ENCODE peak calls at places on chromosomes 13 and 19, in seven cellular contexts. J, C, W, Z, U, H and E are unnamed samples.

GRCh38 chr19:42246143-42246868 is 3.9 kb upstream of the GSK3A start:
- DNase-seq in H (no peak), C (peak; percentile 94), Z (peak; percentile 74), U (no peak), W (peak; percentile 48), J (no peak), E (no peak)

GRCh38 chr19:1690570-1691307 is 38.3 kb upstream of the TCF3 start:
- DNase-seq in J (no peak), Z (peak; percentile 90), C (no peak), H (no peak), W (peak; percentile 98), U (no peak), E (no peak)

GRCh38 chr13:41652735-41653361 is 195.5 kb downstream of the RGCC start:
- DNase-seq in W (peak; percentile 11), Z (peak; percentile 60), U (peak; percentile 23), J (no peak), C (peak; percentile 7), H (peak; percentile 62), E (no peak)

GRCh38 chr19:34426096-34426661 is 2.0 kb upstream of the UBA2 start:
- DNase-seq in J (no peak), W (no peak), C (no peak), H (no peak), U (no peak), Z (no peak), E (no peak)

GRCh38 chr19:33774751-33775150 is 21.9 kb upstream of the KCTD15 start:
- DNase-seq in Z (no peak), W (no peak), U (no peak), J (no peak), C (no peak), H (no peak), E (no peak)

GRCh38 chr13:111318396-111318795 is 2.0 kb upstream of the TEX29 start:
- DNase-seq in Z (no peak), J (no peak), U (no peak), H (no peak), W (no peak), C (no peak), E (no peak)

GRCh38 chr13:73411067-73411809 is 352.4 kb downstream of the KLF5 start:
- DNase-seq in U (peak; percentile 77), C (no peak), J (no peak), W (no peak), Z (no peak), H (no peak), E (no peak)

GRCh38 chr19:54252243-54252642 is 4.8 kb downstream of the LILRB5 start:
- DNase-seq in C (no peak), Z (no peak), W (no peak), H (no peak), U (no peak), J (no peak), E (no peak)

GRCh38 chr13:59865398-59865797 is 298.3 kb downstream of the DIAPH3 start:
- DNase-seq in U (no peak), H (no peak), C (no peak), Z (no peak), J (no peak), W (no peak), E (no peak)

GRCh38 chr19:10701955-10702307 is 692 bp downstream of the QTRT1 start:
- DNase-seq in C (no peak), W (peak; percentile 70), J (no peak), Z (peak; percentile 82), H (peak; percentile 56), U (no peak), E (no peak)

GRCh38 chr19:39038098-39038497 is 5.7 kb upstream of the FBXO27 start:
- DNase-seq in Z (peak; percentile 71), H (peak; percentile 61), W (peak; percentile 76), J (no peak), C (peak; percentile 99), U (peak; percentile 37), E (no peak)

GRCh38 chr19:44687898-44688297 is 11.1 kb upstream of the CEACAM16 start:
- DNase-seq in Z (no peak), W (no peak), H (no peak), J (no peak), U (no peak), C (no peak), E (no peak)

GRCh38 chr19:44686896-44687295 is 12.1 kb upstream of the CEACAM16 start:
- DNase-seq in H (no peak), J (no peak), Z (no peak), W (no peak), C (no peak), U (no peak), E (no peak)

GRCh38 chr19:44684892-44685847 is 13.8 kb upstream of the CEACAM16 start:
- DNase-seq in Z (no peak), W (peak; percentile 24), H (peak; percentile 37), C (peak; percentile 95), U (peak; percentile 95), J (no peak), E (no peak)

GRCh38 chr19:44683434-44684210 is 12.3 kb downstream of the CEACAM19 start:
- DNase-seq in Z (no peak), J (no peak), H (no peak), C (no peak), U (no peak), W (no peak), E (no peak)

DNA sequence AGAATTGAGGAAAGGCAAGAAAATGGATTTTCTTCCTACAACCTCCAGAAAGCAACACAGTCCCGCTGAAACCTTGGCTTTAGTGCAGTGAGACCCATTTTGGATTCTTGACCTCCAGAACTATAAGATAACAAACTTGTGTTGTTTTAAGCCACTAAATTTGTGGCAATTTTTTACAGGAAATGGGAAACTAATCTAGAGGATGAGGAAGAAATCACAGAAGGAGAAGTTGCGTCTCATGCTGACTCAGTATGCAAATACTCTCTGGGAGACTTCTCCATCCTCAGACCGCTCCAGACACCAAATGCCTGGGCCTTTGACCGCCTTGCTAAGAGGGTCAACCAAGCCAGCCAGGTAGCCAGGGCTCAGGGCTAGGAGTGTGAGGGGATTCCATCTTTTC is 13.1 kb upstream of the CEACAM16 start:
- DNase-seq in U (no peak), C (peak; percentile 60), W (no peak), H (no peak), J (no peak), Z (no peak), E (no peak)
- TF ChIP-seq REST in U (no peak), C (no peak), W (no peak), H (no peak), J (no peak), Z (no peak), E (no peak)

GRCh38 chr13:113792821-113793717 is 34.0 kb downstream of the TMEM255B start:
- DNase-seq in H (no peak), J (no peak), W (no peak), Z (no peak), U (no peak), C (no peak), E (no peak)

GRCh38 chr13:113794764-113795173 is 35.7 kb downstream of the TMEM255B start:
- DNase-seq in W (no peak), H (no peak), U (no peak), C (no peak), Z (no peak), J (no peak), E (no peak)

GRCh38 chr13:113794086-113794485 is 35.1 kb downstream of the TMEM255B start:
- DNase-seq in Z (no peak), C (no peak), W (no peak), H (no peak), J (no peak), U (no peak), E (no peak)

GRCh38 chr13:113792236-113792770 is 33.3 kb downstream of the TMEM255B start:
- DNase-seq in J (no peak), U (no peak), Z (no peak), H (no peak), C (no peak), W (no peak), E (no peak)

DNA sequence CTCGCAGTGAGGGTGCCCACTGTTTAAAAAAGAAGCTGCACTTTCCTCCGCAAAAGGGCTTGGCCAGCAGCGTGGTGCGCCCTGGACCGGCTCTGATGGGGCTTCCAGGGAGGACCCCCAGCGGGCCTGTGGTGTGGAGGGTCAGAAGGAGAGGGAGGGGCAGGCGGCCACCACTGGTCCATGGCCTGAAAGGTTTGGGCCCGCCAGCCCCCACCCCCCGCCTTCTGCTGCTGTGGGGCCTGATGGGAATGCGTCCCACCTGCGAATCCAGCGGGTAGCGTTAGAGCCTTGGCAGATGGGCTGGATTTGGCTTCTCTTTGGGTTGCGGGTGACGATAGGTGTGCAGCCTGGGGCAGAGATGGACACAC is 34.7 kb downstream of the TMEM255B start:
- DNase-seq in Z (no peak), H (no peak), J (no peak), C (no peak), W (no peak), U (no peak), E (no peak)
- H3K9me3 ChIP-seq in Z (no peaks in the 10 kb centered on the region), H (no peaks in the 10 kb centered on the region), J (no peaks in the 10 kb centered on the region), C (no peaks in the 10 kb centered on the region), W (no peaks in the 10 kb centered on the region), U (no peaks in the 10 kb centered on the region), E (no peaks in the 10 kb centered on the region)

GRCh38 chr19:19039901-19040300 is 6.5 kb downstream of the ARMC6 start:
- DNase-seq in H (no peak), W (no peak), U (no peak), C (no peak), J (no peak), Z (no peak), E (no peak)

GRCh38 chr19:19042732-19043274 is 9.4 kb downstream of the ARMC6 start:
- DNase-seq in C (no peak), W (peak; percentile 4), Z (no peak), U (no peak), H (no peak), J (no peak), E (no peak)

GRCh38 chr19:19043481-19043880 is 10.1 kb downstream of the ARMC6 start:
- DNase-seq in J (no peak), W (no peak), H (no peak), Z (no peak), C (no peak), U (no peak), E (no peak)

GRCh38 chr19:19043881-19044280 is 10.5 kb downstream of the ARMC6 start:
- DNase-seq in Z (no peak), C (no peak), H (no peak), W (no peak), U (no peak), J (no peak), E (no peak)

GRCh38 chr19:19040417-19040816 is 7.0 kb downstream of the ARMC6 start:
- DNase-seq in C (no peak), W (no peak), Z (no peak), J (no peak), H (peak; percentile 76), U (no peak), E (no peak)
- TF ChIP-seq REST in C (no peak), W (no peak), Z (no peak), J (no peak), H (no peak), U (no peak), E (no peak)

DNA sequence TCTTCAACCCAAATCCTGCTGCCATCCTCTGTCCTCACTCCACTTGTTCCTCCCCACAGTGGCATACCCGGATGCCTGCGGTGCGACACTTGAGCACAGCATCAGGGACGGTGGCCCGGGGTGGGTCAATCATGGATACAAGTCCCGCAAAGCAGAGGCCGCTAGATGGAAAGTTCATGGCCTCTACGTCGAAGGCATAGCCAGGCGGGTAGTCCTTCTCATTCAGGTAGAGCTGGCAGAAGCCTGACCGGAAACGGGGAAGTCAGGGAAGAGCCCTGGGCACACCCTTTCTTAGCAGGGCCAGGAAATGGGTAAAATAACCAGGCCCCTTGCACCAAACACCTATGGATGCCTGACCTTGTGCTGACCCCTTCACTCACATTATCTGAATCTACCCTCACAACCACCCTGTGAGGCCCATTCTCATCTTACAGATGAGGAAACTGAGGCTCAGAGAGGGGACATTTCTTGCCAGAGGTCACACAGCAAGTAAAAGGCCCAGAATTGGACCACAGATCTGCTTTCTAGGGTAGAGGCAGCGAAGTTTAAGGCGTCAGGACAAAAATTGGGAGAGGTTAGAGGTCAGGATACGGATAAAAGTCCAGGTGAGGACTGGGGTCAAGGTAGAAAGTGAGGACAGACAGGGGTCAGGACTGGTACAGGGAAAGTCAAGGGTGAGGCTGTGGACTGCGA is 6.5 kb downstream of the ATP4A start:
- DNase-seq in W (no peak), H (no peak), C (no peak), J (no peak), Z (no peak), U (no peak), E (no peak)
- H3K9me3 ChIP-seq in W (no peaks in the 10 kb centered on the region), H (no peaks in the 10 kb centered on the region), C (no peaks in the 10 kb centered on the region), J (no peaks in the 10 kb centered on the region), Z (no peaks in the 10 kb centered on the region), U (no peaks in the 10 kb centered on the region), E (no peaks in the 10 kb centered on the region)